ENCODE peak calls at places on chromosome 5, in eight cellular contexts. One of them, this sample, is unnamed.

GRCh38 chr5:112186401-112186990 is 232.6 kb downstream of the EPB41L4A start:
- DNase-seq in posterior vena cava: no peak
- DNase-seq in HEK293T: peak; percentile 33
- DNase-seq in NCI-H748 treated with DMSO at 0.1 percent for 48 hours: no peak
- DNase-seq in HCEC 1CT: peak; percentile 32
- DNase-seq in stimulated activated CD8-positive, alpha-beta memory T cell treated with anti-CD3 and anti-CD28 coated beads, Interleukin-4, amount 100 ng/mL, for 24 hours: no peak
- DNase-seq in T-helper 17 cell: no peak
- DNase-seq in MCF 10A: peak; percentile 56
- DNase-seq in this sample: peak; percentile 69

GRCh38 chr5:125894383-125894782 is 528.8 kb upstream of the GRAMD2B start:
- DNase-seq in posterior vena cava: no peak
- DNase-seq in HEK293T: no peak
- DNase-seq in NCI-H748 treated with DMSO at 0.1 percent for 48 hours: no peak
- DNase-seq in HCEC 1CT: no peak
- DNase-seq in stimulated activated CD8-positive, alpha-beta memory T cell treated with anti-CD3 and anti-CD28 coated beads, Interleukin-4, amount 100 ng/mL, for 24 hours: no peak
- DNase-seq in T-helper 17 cell: no peak
- DNase-seq in MCF 10A: peak; percentile 59
- DNase-seq in this sample: peak; percentile 64

GRCh38 chr5:115949096-115949495 is 13.2 kb upstream of the LVRN start:
- DNase-seq in posterior vena cava: no peak
- DNase-seq in HEK293T: no peak
- DNase-seq in NCI-H748 treated with DMSO at 0.1 percent for 48 hours: no peak
- DNase-seq in HCEC 1CT: peak; percentile 55
- DNase-seq in stimulated activated CD8-positive, alpha-beta memory T cell treated with anti-CD3 and anti-CD28 coated beads, Interleukin-4, amount 100 ng/mL, for 24 hours: no peak
- DNase-seq in T-helper 17 cell: no peak
- DNase-seq in MCF 10A: no peak
- DNase-seq in this sample: no peak

GRCh38 chr5:176743828-176744583 is 66.4 kb upstream of the UNC5A start:
- DNase-seq in posterior vena cava: peak; percentile 59
- DNase-seq in HEK293T: peak; percentile 5
- DNase-seq in NCI-H748 treated with DMSO at 0.1 percent for 48 hours: no peak
- DNase-seq in HCEC 1CT: no peak
- DNase-seq in stimulated activated CD8-positive, alpha-beta memory T cell treated with anti-CD3 and anti-CD28 coated beads, Interleukin-4, amount 100 ng/mL, for 24 hours: no peak
- DNase-seq in T-helper 17 cell: no peak
- DNase-seq in MCF 10A: no peak
- DNase-seq in this sample: no peak

GRCh38 chr5:58286741-58287140 is 173.1 kb downstream of the PLK2 start:
- DNase-seq in posterior vena cava: no peak
- DNase-seq in HEK293T: no peak
- DNase-seq in NCI-H748 treated with DMSO at 0.1 percent for 48 hours: no peak
- DNase-seq in HCEC 1CT: no peak
- DNase-seq in stimulated activated CD8-positive, alpha-beta memory T cell treated with anti-CD3 and anti-CD28 coated beads, Interleukin-4, amount 100 ng/mL, for 24 hours: no peak
- DNase-seq in T-helper 17 cell: no peak
- DNase-seq in MCF 10A: no peak
- DNase-seq in this sample: no peak

GRCh38 chr5:111453747-111454146 is 58.6 kb downstream of the STARD4 start:
- DNase-seq in posterior vena cava: no peak
- DNase-seq in HEK293T: peak; percentile 23
- DNase-seq in NCI-H748 treated with DMSO at 0.1 percent for 48 hours: peak; percentile 71
- DNase-seq in HCEC 1CT: peak; percentile 69
- DNase-seq in stimulated activated CD8-positive, alpha-beta memory T cell treated with anti-CD3 and anti-CD28 coated beads, Interleukin-4, amount 100 ng/mL, for 24 hours: no peak
- DNase-seq in T-helper 17 cell: no peak
- DNase-seq in MCF 10A: no peak
- DNase-seq in this sample: peak; percentile 26

GRCh38 chr5:160507181-160507811 is 85.6 kb downstream of the PTTG1 start:
- DNase-seq in posterior vena cava: no peak
- DNase-seq in HEK293T: no peak
- DNase-seq in NCI-H748 treated with DMSO at 0.1 percent for 48 hours: no peak
- DNase-seq in HCEC 1CT: peak; percentile 72
- DNase-seq in stimulated activated CD8-positive, alpha-beta memory T cell treated with anti-CD3 and anti-CD28 coated beads, Interleukin-4, amount 100 ng/mL, for 24 hours: no peak
- DNase-seq in T-helper 17 cell: no peak
- DNase-seq in MCF 10A: peak; percentile 26
- DNase-seq in this sample: peak; percentile 56

GRCh38 chr5:109739741-109740140 is 50.0 kb downstream of the MAN2A1 start:
- DNase-seq in posterior vena cava: no peak
- DNase-seq in HEK293T: no peak
- DNase-seq in NCI-H748 treated with DMSO at 0.1 percent for 48 hours: no peak
- DNase-seq in HCEC 1CT: peak; percentile 21
- DNase-seq in stimulated activated CD8-positive, alpha-beta memory T cell treated with anti-CD3 and anti-CD28 coated beads, Interleukin-4, amount 100 ng/mL, for 24 hours: no peak
- DNase-seq in T-helper 17 cell: no peak
- DNase-seq in MCF 10A: peak; percentile 43
- DNase-seq in this sample: peak; percentile 78

GRCh38 chr5:92567831-92568450 is 1013.1 kb downstream of the NR2F1-AS1 start:
- DNase-seq in posterior vena cava: no peak
- DNase-seq in HEK293T: no peak
- DNase-seq in NCI-H748 treated with DMSO at 0.1 percent for 48 hours: no peak
- DNase-seq in HCEC 1CT: no peak
- DNase-seq in stimulated activated CD8-positive, alpha-beta memory T cell treated with anti-CD3 and anti-CD28 coated beads, Interleukin-4, amount 100 ng/mL, for 24 hours: no peak
- DNase-seq in T-helper 17 cell: no peak
- DNase-seq in MCF 10A: no peak
- DNase-seq in this sample: no peak

GRCh38 chr5:106853266-106853665 is 817.5 kb downstream of the EFNA5 start:
- DNase-seq in posterior vena cava: no peak
- DNase-seq in HEK293T: no peak
- DNase-seq in NCI-H748 treated with DMSO at 0.1 percent for 48 hours: no peak
- DNase-seq in HCEC 1CT: peak; percentile 66
- DNase-seq in stimulated activated CD8-positive, alpha-beta memory T cell treated with anti-CD3 and anti-CD28 coated beads, Interleukin-4, amount 100 ng/mL, for 24 hours: no peak
- DNase-seq in T-helper 17 cell: no peak
- DNase-seq in MCF 10A: peak; percentile 34
- DNase-seq in this sample: no peak

GRCh38 chr5:143101740-143102386 is 301.6 kb downstream of the NR3C1 start:
- DNase-seq in posterior vena cava: no peak
- DNase-seq in HEK293T: no peak
- DNase-seq in NCI-H748 treated with DMSO at 0.1 percent for 48 hours: no peak
- DNase-seq in HCEC 1CT: no peak
- DNase-seq in stimulated activated CD8-positive, alpha-beta memory T cell treated with anti-CD3 and anti-CD28 coated beads, Interleukin-4, amount 100 ng/mL, for 24 hours: no peak
- DNase-seq in T-helper 17 cell: no peak
- DNase-seq in MCF 10A: no peak
- DNase-seq in this sample: no peak

GRCh38 chr5:82404382-82404945 is 126.3 kb upstream of the RPS23 start:
- DNase-seq in posterior vena cava: no peak
- DNase-seq in HEK293T: no peak
- DNase-seq in NCI-H748 treated with DMSO at 0.1 percent for 48 hours: no peak
- DNase-seq in HCEC 1CT: no peak
- DNase-seq in stimulated activated CD8-positive, alpha-beta memory T cell treated with anti-CD3 and anti-CD28 coated beads, Interleukin-4, amount 100 ng/mL, for 24 hours: no peak
- DNase-seq in T-helper 17 cell: no peak
- DNase-seq in MCF 10A: no peak
- DNase-seq in this sample: no peak

GRCh38 chr5:62948294-62948693 is 369.7 kb downstream of the LRRC70 start:
- DNase-seq in posterior vena cava: no peak
- DNase-seq in HEK293T: no peak
- DNase-seq in NCI-H748 treated with DMSO at 0.1 percent for 48 hours: no peak
- DNase-seq in HCEC 1CT: no peak
- DNase-seq in stimulated activated CD8-positive, alpha-beta memory T cell treated with anti-CD3 and anti-CD28 coated beads, Interleukin-4, amount 100 ng/mL, for 24 hours: no peak
- DNase-seq in T-helper 17 cell: no peak
- DNase-seq in MCF 10A: no peak
- DNase-seq in this sample: no peak

GRCh38 chr5:180816608-180817534 is 14.3 kb upstream of the MGAT1 start:
- DNase-seq in posterior vena cava: peak; percentile 60
- DNase-seq in HEK293T: peak; percentile 54
- DNase-seq in NCI-H748 treated with DMSO at 0.1 percent for 48 hours: no peak
- DNase-seq in HCEC 1CT: no peak
- DNase-seq in stimulated activated CD8-positive, alpha-beta memory T cell treated with anti-CD3 and anti-CD28 coated beads, Interleukin-4, amount 100 ng/mL, for 24 hours: no peak
- DNase-seq in T-helper 17 cell: no peak
- DNase-seq in MCF 10A: no peak
- DNase-seq in this sample: peak; percentile 48

GRCh38 chr5:125725686-125726085 is 697.5 kb upstream of the GRAMD2B start:
- DNase-seq in posterior vena cava: no peak
- DNase-seq in HEK293T: no peak
- DNase-seq in NCI-H748 treated with DMSO at 0.1 percent for 48 hours: no peak
- DNase-seq in HCEC 1CT: no peak
- DNase-seq in stimulated activated CD8-positive, alpha-beta memory T cell treated with anti-CD3 and anti-CD28 coated beads, Interleukin-4, amount 100 ng/mL, for 24 hours: no peak
- DNase-seq in T-helper 17 cell: no peak
- DNase-seq in MCF 10A: no peak
- DNase-seq in this sample: no peak

GRCh38 chr5:178120661-178121357 is 7.5 kb downstream of the N4BP3 start:
- DNase-seq in posterior vena cava: no peak
- DNase-seq in HEK293T: peak; percentile 92
- DNase-seq in NCI-H748 treated with DMSO at 0.1 percent for 48 hours: no peak
- DNase-seq in HCEC 1CT: peak; percentile 53
- DNase-seq in stimulated activated CD8-positive, alpha-beta memory T cell treated with anti-CD3 and anti-CD28 coated beads, Interleukin-4, amount 100 ng/mL, for 24 hours: peak; percentile 61
- DNase-seq in T-helper 17 cell: peak; percentile 74
- DNase-seq in MCF 10A: peak; percentile 79
- DNase-seq in this sample: peak; percentile 72

GRCh38 chr5:124932791-124933600 is 186.6 kb upstream of the ZNF608 start:
- DNase-seq in posterior vena cava: no peak
- DNase-seq in HEK293T: no peak
- DNase-seq in NCI-H748 treated with DMSO at 0.1 percent for 48 hours: no peak
- DNase-seq in HCEC 1CT: no peak
- DNase-seq in stimulated activated CD8-positive, alpha-beta memory T cell treated with anti-CD3 and anti-CD28 coated beads, Interleukin-4, amount 100 ng/mL, for 24 hours: no peak
- DNase-seq in T-helper 17 cell: no peak
- DNase-seq in MCF 10A: peak; percentile 59
- DNase-seq in this sample: peak; percentile 84

GRCh38 chr5:87048156-87048555 is 219.5 kb upstream of the RASA1 start:
- DNase-seq in posterior vena cava: no peak
- DNase-seq in HEK293T: no peak
- DNase-seq in NCI-H748 treated with DMSO at 0.1 percent for 48 hours: no peak
- DNase-seq in HCEC 1CT: peak; percentile 14
- DNase-seq in stimulated activated CD8-positive, alpha-beta memory T cell treated with anti-CD3 and anti-CD28 coated beads, Interleukin-4, amount 100 ng/mL, for 24 hours: no peak
- DNase-seq in T-helper 17 cell: no peak
- DNase-seq in MCF 10A: peak; percentile 14
- DNase-seq in this sample: no peak

GRCh38 chr5:83375049-83375710 is 96.4 kb upstream of the VCAN start:
- DNase-seq in posterior vena cava: no peak
- DNase-seq in HEK293T: no peak
- DNase-seq in NCI-H748 treated with DMSO at 0.1 percent for 48 hours: no peak
- DNase-seq in HCEC 1CT: peak; percentile 55
- DNase-seq in stimulated activated CD8-positive, alpha-beta memory T cell treated with anti-CD3 and anti-CD28 coated beads, Interleukin-4, amount 100 ng/mL, for 24 hours: no peak
- DNase-seq in T-helper 17 cell: no peak
- DNase-seq in MCF 10A: no peak
- DNase-seq in this sample: no peak

This sample was measured in renal cortical epithelial cell.